ENCODE peak calls at places on chromosomes 16 and 17, in four cellular contexts. One of them, this sample, is unnamed.

GRCh38 chr17:80901319-80901718 is 90.3 kb upstream of the CHMP6 start:
- DNase-seq in IMR-90: peak
- DNase-seq in vagina: no peak
- DNase-seq in H54: no peak
- DNase-seq in this sample: no peak

GRCh38 chr16:66605177-66605999 is 884 bp downstream of the CMTM3 start:
- DNase-seq in IMR-90: peak
- DNase-seq in vagina: no peak
- DNase-seq in H54: peak
- DNase-seq in this sample: no peak

GRCh38 chr17:1695365-1695764 is 10.7 kb upstream of the PRPF8 start:
- DNase-seq in H54: no peak
- DNase-seq in IMR-90: no peak
- DNase-seq in vagina: no peak
- DNase-seq in this sample: no peak

GRCh38 chr17:27320222-27320560 is 26.3 kb downstream of the WSB1 start:
- DNase-seq in H54: no peak
- DNase-seq in IMR-90: no peak
- DNase-seq in vagina: no peak
- DNase-seq in this sample: no peak

GRCh38 chr17:56935461-56935860 is 21.6 kb upstream of the TRIM25 start:
- DNase-seq in H54: no peak
- DNase-seq in IMR-90: no peak
- DNase-seq in vagina: no peak
- DNase-seq in this sample: no peak

GRCh38 chr17:14508156-14508555 is 207.3 kb downstream of the HS3ST3B1 start:
- DNase-seq in H54: no peak
- DNase-seq in IMR-90: no peak
- DNase-seq in vagina: no peak
- DNase-seq in this sample: no peak

GRCh38 chr17:57121308-57122042 is 36.4 kb downstream of the AKAP1 start:
- DNase-seq in vagina: no peak
- DNase-seq in H54: no peak
- DNase-seq in IMR-90: peak
- DNase-seq in this sample: no peak

GRCh38 chr17:41647038-41647813 is 22.9 kb upstream of the KRT17 start:
- DNase-seq in IMR-90: no peak
- DNase-seq in H54: no peak
- DNase-seq in vagina: no peak
- DNase-seq in this sample: no peak

GRCh38 chr16:27520982-27521673 is 28.6 kb downstream of the GTF3C1 start:
- DNase-seq in H54: no peak
- DNase-seq in vagina: no peak
- DNase-seq in IMR-90: peak
- DNase-seq in this sample: no peak

GRCh38 chr17:9907131-9907530 is 2.1 kb upstream of the RCVRN start:
- DNase-seq in vagina: no peak
- DNase-seq in H54: no peak
- DNase-seq in IMR-90: no peak
- DNase-seq in this sample: no peak

GRCh38 chr17:42282478-42283080 is 5.7 kb upstream of the STAT5A start:
- DNase-seq in IMR-90: no peak
- DNase-seq in vagina: peak
- DNase-seq in H54: no peak
- DNase-seq in this sample: peak

GRCh38 chr16:19748389-19749110 is 30.5 kb downstream of the IQCK start:
- DNase-seq in H54: no peak
- DNase-seq in vagina: no peak
- DNase-seq in IMR-90: no peak
- DNase-seq in this sample: no peak

GRCh38 chr16:69417537-69418199 is 6.8 kb upstream of the CYB5B start:
- DNase-seq in vagina: no peak
- DNase-seq in IMR-90: no peak
- DNase-seq in H54: no peak
- DNase-seq in this sample: no peak

GRCh38 chr16:55476625-55477533 is 2.1 kb upstream of the MMP2 start:
- DNase-seq in H54: no peak
- DNase-seq in IMR-90: no peak
- DNase-seq in vagina: no peak
- DNase-seq in this sample: no peak

GRCh38 chr17:42403150-42403549 is 14.9 kb upstream of the STAT3 start:
- DNase-seq in IMR-90: no peak
- DNase-seq in H54: no peak
- DNase-seq in vagina: no peak
- DNase-seq in this sample: no peak

GRCh38 chr17:67475161-67475887 is 98.2 kb downstream of the PITPNC1 start:
- DNase-seq in H54: peak
- DNase-seq in vagina: no peak
- DNase-seq in IMR-90: peak
- DNase-seq in this sample: peak

GRCh38 chr16:25020112-25020591 is 5.0 kb upstream of the ARHGAP17 start:
- DNase-seq in vagina: no peak
- DNase-seq in H54: no peak
- DNase-seq in IMR-90: no peak
- DNase-seq in this sample: no peak

GRCh38 chr16:15933781-15934180 is 15.6 kb upstream of the ABCC1 start:
- DNase-seq in IMR-90: no peak
- DNase-seq in vagina: no peak
- DNase-seq in H54: no peak
- DNase-seq in this sample: no peak

GRCh38 chr17:46009681-46010596 is 10.9 kb downstream of the STH start:
- DNase-seq in H54: peak
- DNase-seq in IMR-90: peak
- DNase-seq in vagina: no peak
- DNase-seq in this sample: no peak

GRCh38 chr16:88498576-88499208 is 45.6 kb downstream of the ZFPM1 start:
- DNase-seq in H54: no peak
- DNase-seq in vagina: no peak
- DNase-seq in IMR-90: no peak
- DNase-seq in this sample: no peak

GRCh38 chr16:70430667-70431536 is 8.0 kb downstream of the ST3GAL2 start:
- DNase-seq in H54: no peak
- DNase-seq in IMR-90: peak
- DNase-seq in vagina: no peak
- DNase-seq in this sample: no peak
- TF ChIP-seq POLR2A in H54: no peak
- TF ChIP-seq POLR2A in IMR-90: no peak
- TF ChIP-seq POLR2A in vagina: no peak
- TF ChIP-seq POLR2A in this sample: no peak

DNA sequence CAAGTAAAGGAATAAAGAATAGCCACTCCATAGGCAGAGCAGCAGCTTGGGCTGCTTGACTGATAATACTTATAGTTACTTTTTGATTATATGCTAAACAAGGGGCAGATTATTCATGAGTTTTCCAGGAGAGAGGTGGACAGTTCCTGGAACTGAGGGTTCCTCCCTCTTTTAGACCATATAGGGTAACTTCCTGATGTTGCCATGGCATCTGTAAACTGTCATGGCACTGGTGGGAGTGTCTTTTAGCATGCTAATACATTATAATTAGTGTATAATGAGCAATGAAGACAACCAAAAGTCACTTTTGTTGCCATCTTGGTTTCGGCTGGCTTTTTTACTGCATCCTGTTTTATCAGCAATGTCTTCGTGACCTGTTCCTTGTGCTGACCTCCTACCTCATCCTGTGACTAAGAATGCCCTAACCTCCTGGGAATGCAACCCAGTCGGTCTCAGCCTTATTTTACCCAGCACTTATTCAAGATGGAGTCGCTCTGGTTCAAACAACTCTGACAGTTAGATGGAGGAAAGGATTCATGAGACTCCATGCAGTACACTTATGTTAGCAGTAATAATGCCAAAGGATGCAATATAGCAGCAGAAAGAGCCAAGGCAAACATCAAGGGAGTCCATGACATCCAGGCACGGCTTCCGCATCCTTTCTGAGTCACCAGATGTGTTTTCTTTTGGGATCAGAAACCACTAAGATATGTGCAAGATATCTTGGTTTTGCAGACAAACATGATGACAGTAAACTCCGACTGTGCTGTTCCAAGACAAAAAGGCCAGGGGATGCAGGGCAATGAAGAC is 55.8 kb upstream of the B4GALNT2 start:
- DNase-seq in H54: peak
- DNase-seq in IMR-90: peak
- DNase-seq in vagina: no peak
- DNase-seq in this sample: no peak
- TF ChIP-seq POLR2A in H54: no peak
- TF ChIP-seq POLR2A in IMR-90: no peak
- TF ChIP-seq POLR2A in vagina: no peak
- TF ChIP-seq POLR2A in this sample: no peak

GRCh38 chr17:60631119-60631518 is 31.1 kb downstream of the PPM1D start:
- DNase-seq in vagina: no peak
- DNase-seq in IMR-90: no peak
- DNase-seq in H54: no peak
- DNase-seq in this sample: no peak
- TF ChIP-seq POLR2A in vagina: no peak
- TF ChIP-seq POLR2A in IMR-90: no peak
- TF ChIP-seq POLR2A in H54: no peak
- TF ChIP-seq POLR2A in this sample: no peak

DNA sequence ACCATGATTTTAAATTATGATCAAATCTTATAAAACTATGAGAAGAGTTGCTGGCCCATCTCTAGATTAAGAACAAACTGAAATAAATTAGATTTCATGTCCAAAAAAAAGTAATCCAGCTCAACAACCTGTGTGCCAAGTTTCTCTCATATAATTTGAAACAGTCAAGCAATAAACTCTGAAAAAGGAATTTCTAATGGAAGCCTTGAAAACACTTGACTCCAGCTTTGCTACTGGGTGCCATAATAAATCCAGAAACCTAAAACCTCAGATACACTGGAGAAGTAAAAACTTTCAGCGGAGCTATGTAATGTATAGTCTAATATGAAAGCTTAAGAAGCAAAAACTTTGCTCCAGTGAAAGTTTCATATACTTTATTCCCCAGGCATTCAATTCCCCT is 25.5 kb downstream of the RPGRIP1L start:
- DNase-seq in IMR-90: no peak
- DNase-seq in H54: no peak
- DNase-seq in vagina: no peak
- DNase-seq in this sample: no peak
- TF ChIP-seq POLR2A in IMR-90: no peak
- TF ChIP-seq POLR2A in H54: no peak
- TF ChIP-seq POLR2A in vagina: no peak
- TF ChIP-seq POLR2A in this sample: no peak

DNA sequence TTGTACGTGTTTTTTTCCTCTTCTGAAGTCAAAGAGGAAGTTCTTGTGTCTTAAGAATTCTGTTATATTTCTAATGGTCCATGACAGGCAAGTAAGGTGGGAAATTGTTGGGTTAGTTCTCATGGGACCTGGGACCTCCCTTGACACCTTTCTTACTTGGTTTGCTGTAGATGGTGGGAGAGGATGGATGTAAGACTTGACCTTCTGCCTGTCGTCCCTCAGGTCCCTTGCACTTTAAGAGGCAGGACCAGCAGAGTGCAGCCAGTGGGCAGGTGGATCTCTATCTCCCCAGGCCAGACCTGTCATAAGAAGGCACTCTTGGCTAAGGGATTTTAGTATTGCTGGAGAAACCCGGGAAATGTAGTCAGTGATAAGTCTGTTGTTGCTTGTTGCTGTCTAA is 12.1 kb downstream of the HAPSTR1 start:
- DNase-seq in IMR-90: no peak
- DNase-seq in H54: no peak
- DNase-seq in vagina: no peak
- DNase-seq in this sample: no peak
- TF ChIP-seq POLR2A in IMR-90: no peak
- TF ChIP-seq POLR2A in H54: no peak
- TF ChIP-seq POLR2A in vagina: no peak
- TF ChIP-seq POLR2A in this sample: no peak

DNA sequence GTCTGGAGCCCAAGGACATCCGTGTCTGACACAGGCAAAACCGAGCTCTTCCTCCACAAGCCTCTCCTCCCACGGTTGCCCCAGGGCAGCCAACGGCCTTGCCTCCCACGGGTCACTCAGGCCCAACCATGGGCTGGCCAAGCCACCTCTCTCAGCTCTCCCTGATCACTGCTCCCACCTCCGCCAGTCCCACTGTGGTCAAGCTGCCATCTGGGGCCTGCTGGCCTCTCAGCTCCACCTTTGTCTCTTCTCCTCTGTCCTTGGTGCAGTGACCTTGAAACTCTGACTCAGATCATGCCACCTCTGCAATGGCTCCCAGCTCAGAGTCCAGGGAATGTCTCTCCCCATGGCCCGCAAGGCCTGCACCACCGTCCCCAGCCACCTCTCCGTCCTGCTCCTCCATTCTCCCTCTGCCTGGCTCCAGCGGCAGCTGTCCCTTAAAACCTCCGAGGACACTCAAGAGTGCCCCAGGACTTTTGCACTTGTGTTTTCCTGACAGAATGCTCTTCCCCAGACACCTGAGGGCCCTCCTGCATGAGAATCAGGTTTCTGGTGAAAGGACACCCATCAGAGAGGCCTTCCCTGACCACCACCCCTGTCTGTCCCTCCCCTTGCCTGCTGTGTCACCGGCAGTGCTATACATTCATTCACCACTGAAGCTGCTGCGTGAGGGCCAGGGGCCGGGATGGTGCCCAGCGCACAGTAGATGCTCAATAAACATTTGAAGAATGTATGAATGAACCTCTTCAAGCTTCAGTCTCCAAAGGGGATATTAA is 19.3 kb downstream of the PEMT start:
- DNase-seq in vagina: no peak
- DNase-seq in H54: no peak
- DNase-seq in IMR-90: no peak
- DNase-seq in this sample: no peak
- TF ChIP-seq POLR2A in vagina: no peak
- TF ChIP-seq POLR2A in H54: no peak
- TF ChIP-seq POLR2A in IMR-90: no peak
- TF ChIP-seq POLR2A in this sample: no peak